ENCODE peak calls at places on chromosome 6, in nine cellular contexts. One of them, this sample, is unnamed.

GRCh38 chr6:139852484-139853140 is 478.2 kb upstream of the CITED2 start:
- DNase-seq in effector CD4-positive, alpha-beta T cell: no peak
- DNase-seq in NCI-H446: no peak
- DNase-seq in spleen: no peak
- DNase-seq in immature natural killer cell: no peak
- DNase-seq in CD4-positive, alpha-beta T cell: no peak
- DNase-seq in ACHN: peak
- DNase-seq in CD8-positive, alpha-beta memory T cell: no peak
- DNase-seq in M059J: peak
- DNase-seq in this sample: no peak

GRCh38 chr6:119683022-119683421 is 333.5 kb upstream of the MAN1A1 start:
- DNase-seq in effector CD4-positive, alpha-beta T cell: no peak
- DNase-seq in NCI-H446: no peak
- DNase-seq in spleen: no peak
- DNase-seq in immature natural killer cell: no peak
- DNase-seq in CD4-positive, alpha-beta T cell: no peak
- DNase-seq in ACHN: no peak
- DNase-seq in CD8-positive, alpha-beta memory T cell: no peak
- DNase-seq in M059J: no peak
- DNase-seq in this sample: no peak

GRCh38 chr6:36556281-36556680 is 9.0 kb upstream of the STK38 start:
- DNase-seq in effector CD4-positive, alpha-beta T cell: no peak
- DNase-seq in NCI-H446: no peak
- DNase-seq in spleen: no peak
- DNase-seq in immature natural killer cell: no peak
- DNase-seq in CD4-positive, alpha-beta T cell: no peak
- DNase-seq in ACHN: no peak
- DNase-seq in CD8-positive, alpha-beta memory T cell: no peak
- DNase-seq in M059J: no peak
- DNase-seq in this sample: no peak

GRCh38 chr6:91681341-91681740 is 1094.5 kb upstream of the MAP3K7 start:
- DNase-seq in effector CD4-positive, alpha-beta T cell: no peak
- DNase-seq in NCI-H446: no peak
- DNase-seq in spleen: no peak
- DNase-seq in immature natural killer cell: no peak
- DNase-seq in CD4-positive, alpha-beta T cell: no peak
- DNase-seq in ACHN: no peak
- DNase-seq in CD8-positive, alpha-beta memory T cell: no peak
- DNase-seq in M059J: no peak
- DNase-seq in this sample: no peak

GRCh38 chr6:136753624-136754023 is 38.7 kb downstream of the MAP3K5 start:
- DNase-seq in effector CD4-positive, alpha-beta T cell: peak
- DNase-seq in NCI-H446: no peak
- DNase-seq in spleen: peak
- DNase-seq in immature natural killer cell: peak
- DNase-seq in CD4-positive, alpha-beta T cell: peak
- DNase-seq in ACHN: no peak
- DNase-seq in CD8-positive, alpha-beta memory T cell: peak
- DNase-seq in M059J: no peak
- DNase-seq in this sample: peak

GRCh38 chr6:137488736-137489409 is 5.3 kb downstream of the OLIG3 start:
- DNase-seq in effector CD4-positive, alpha-beta T cell: no peak
- DNase-seq in NCI-H446: no peak
- DNase-seq in spleen: no peak
- DNase-seq in immature natural killer cell: no peak
- DNase-seq in CD4-positive, alpha-beta T cell: no peak
- DNase-seq in ACHN: no peak
- DNase-seq in CD8-positive, alpha-beta memory T cell: no peak
- DNase-seq in M059J: no peak
- DNase-seq in this sample: no peak

GRCh38 chr6:53682654-53683053 is 17.1 kb upstream of the KLHL31 start:
- DNase-seq in effector CD4-positive, alpha-beta T cell: no peak
- DNase-seq in NCI-H446: no peak
- DNase-seq in spleen: no peak
- DNase-seq in immature natural killer cell: no peak
- DNase-seq in CD4-positive, alpha-beta T cell: no peak
- DNase-seq in ACHN: no peak
- DNase-seq in CD8-positive, alpha-beta memory T cell: no peak
- DNase-seq in M059J: no peak
- DNase-seq in this sample: no peak

GRCh38 chr6:125066140-125066539 is 87.4 kb upstream of the TPD52L1 start:
- DNase-seq in effector CD4-positive, alpha-beta T cell: no peak
- DNase-seq in NCI-H446: no peak
- DNase-seq in spleen: no peak
- DNase-seq in immature natural killer cell: no peak
- DNase-seq in CD4-positive, alpha-beta T cell: no peak
- DNase-seq in ACHN: no peak
- DNase-seq in CD8-positive, alpha-beta memory T cell: no peak
- DNase-seq in M059J: peak
- DNase-seq in this sample: no peak

GRCh38 chr6:21102624-21103023 is 490.9 kb upstream of the SOX4 start:
- DNase-seq in effector CD4-positive, alpha-beta T cell: no peak
- DNase-seq in NCI-H446: no peak
- DNase-seq in spleen: no peak
- DNase-seq in immature natural killer cell: no peak
- DNase-seq in CD4-positive, alpha-beta T cell: no peak
- DNase-seq in ACHN: no peak
- DNase-seq in CD8-positive, alpha-beta memory T cell: no peak
- DNase-seq in M059J: no peak
- DNase-seq in this sample: no peak

GRCh38 chr6:484086-484728 is 92.7 kb downstream of the IRF4 start:
- DNase-seq in effector CD4-positive, alpha-beta T cell: no peak
- DNase-seq in NCI-H446: no peak
- DNase-seq in spleen: no peak
- DNase-seq in immature natural killer cell: no peak
- DNase-seq in CD4-positive, alpha-beta T cell: no peak
- DNase-seq in ACHN: no peak
- DNase-seq in CD8-positive, alpha-beta memory T cell: no peak
- DNase-seq in M059J: peak
- DNase-seq in this sample: no peak

This sample was measured in T-helper 22 cell.